ENCODE peak calls at places on chromosomes 4 and X, in eight cellular contexts. I, N, B, G, Z, Y, X and U are unnamed samples.

GRCh38 chr4:105572296-105572695 is 19.9 kb downstream of the ARHGEF38 start:
- DNase-seq in I (no peak), N (no peak), B (no peak), G (no peak), Z (no peak), Y (no peak), X (no peak), U (no peak)

GRCh38 chr4:74205046-74205445 is 47.1 kb downstream of the MTHFD2L start:
- DNase-seq in I (no peak), N (no peak), B (no peak), G (no peak), Z (no peak), Y (no peak), X (no peak), U (no peak)

GRCh38 chr4:170323623-170324022 is 233.9 kb upstream of the AADAT start:
- DNase-seq in I (no peak), N (no peak), B (no peak), G (no peak), Z (no peak), Y (no peak), X (no peak), U (no peak)

GRCh38 chr4:170465434-170465833 is 375.7 kb upstream of the AADAT start:
- DNase-seq in I (no peak), N (no peak), B (no peak), G (no peak), Z (no peak), Y (no peak), X (no peak), U (no peak)

GRCh38 chr4:106584590-106584989 is 216.0 kb upstream of the GIMD1 start:
- DNase-seq in I (no peak), N (no peak), B (no peak), G (no peak), Z (no peak), Y (no peak), X (no peak), U (no peak)

GRCh38 chr4:76270776-76271175 is 19.3 kb downstream of the FAM47E start:
- DNase-seq in I (no peak), N (no peak), B (no peak), G (no peak), Z (no peak), Y (no peak), X (no peak), U (no peak)

GRCh38 chr4:63123441-63123840 is 1285.8 kb downstream of the TECRL start:
- DNase-seq in I (no peak), N (no peak), B (no peak), G (no peak), Z (no peak), Y (no peak), X (no peak), U (no peak)

GRCh38 chr4:173584506-173584905 is 54.5 kb upstream of the HAND2 start:
- DNase-seq in I (no peak), N (no peak), B (no peak), G (no peak), Z (no peak), Y (no peak), X (no peak), U (no peak)

GRCh38 chr4:2746891-2747695 is 9.0 kb downstream of the TNIP2 start:
- DNase-seq in I (no peak), N (peak), B (peak), G (no peak), Z (no peak), Y (no peak), X (no peak), U (no peak)

GRCh38 chr4:187125062-187125461 is 401.4 kb upstream of the FAT1 start:
- DNase-seq in I (no peak), N (no peak), B (no peak), G (no peak), Z (no peak), Y (no peak), X (no peak), U (no peak)

GRCh38 chr4:147638942-147639341 is 21.7 kb downstream of the TMEM184C start:
- DNase-seq in I (no peak), N (no peak), B (no peak), G (no peak), Z (no peak), Y (no peak), X (no peak), U (no peak)

GRCh38 chr4:176927664-176928063 is 134.9 kb upstream of the VEGFC start:
- DNase-seq in I (no peak), N (no peak), B (no peak), G (no peak), Z (no peak), Y (no peak), X (no peak), U (no peak)

GRCh38 chr4:150068300-150068699 is 9.9 kb upstream of the DCLK2 start:
- DNase-seq in I (no peak), N (no peak), B (no peak), G (no peak), Z (no peak), Y (no peak), X (no peak), U (no peak)

GRCh38 chr4:3470244-3471097 is 7.4 kb downstream of the DOK7 start:
- DNase-seq in I (no peak), N (no peak), B (peak), G (no peak), Z (no peak), Y (peak), X (no peak), U (no peak)

GRCh38 chr4:152380919-152381318 is 155.0 kb downstream of the FBXW7 start:
- DNase-seq in I (no peak), N (no peak), B (no peak), G (no peak), Z (no peak), Y (no peak), X (no peak), U (no peak)

GRCh38 chrX:54807524-54808108 is at the start of gene MAGED2:
- DNase-seq in I (peak), N (peak), B (peak), G (peak), Z (no peak), Y (peak), X (no peak), U (no peak)

GRCh38 chrX:24561121-24561520 is 86.0 kb downstream of the PCYT1B start:
- DNase-seq in I (no peak), N (no peak), B (no peak), G (no peak), Z (no peak), Y (no peak), X (no peak), U (no peak)

GRCh38 chr4:158850800-158851644 is 82.2 kb downstream of the FNIP2 start:
- DNase-seq in I (no peak), N (no peak), B (no peak), G (no peak), Z (no peak), Y (no peak), X (no peak), U (no peak)

GRCh38 chrX:9913041-9913440 is 54.1 kb upstream of the CLDN34 start:
- DNase-seq in I (no peak), N (no peak), B (no peak), G (no peak), Z (no peak), Y (no peak), X (no peak), U (no peak)

GRCh38 chr4:7384003-7384928 is 50.5 kb downstream of the PSAPL1 start:
- DNase-seq in I (peak), N (peak), B (no peak), G (peak), Z (peak), Y (no peak), X (no peak), U (no peak)

GRCh38 chr4:48445704-48446103 is 37.4 kb upstream of the SLC10A4 start:
- DNase-seq in I (no peak), N (no peak), B (no peak), G (no peak), Z (no peak), Y (no peak), X (no peak), U (no peak)

GRCh38 chr4:178198691-178199090 is 756.5 kb upstream of the AGA start:
- DNase-seq in I (no peak), N (no peak), B (no peak), G (no peak), Z (no peak), Y (no peak), X (no peak), U (no peak)

GRCh38 chr4:687048-687974 is 1.6 kb downstream of the SLC49A3 start:
- DNase-seq in I (peak), N (peak), B (peak), G (no peak), Z (peak), Y (peak), X (no peak), U (peak)

GRCh38 chr4:140309124-140309870 is 64.1 kb upstream of the SCOC start:
- DNase-seq in I (no peak), N (no peak), B (peak), G (no peak), Z (no peak), Y (no peak), X (no peak), U (peak)

GRCh38 chr4:25486171-25486570 is 109.1 kb downstream of the ANAPC4 start:
- DNase-seq in I (no peak), N (no peak), B (no peak), G (no peak), Z (no peak), Y (no peak), X (no peak), U (no peak)

GRCh38 chr4:35725131-35725530 is 519.2 kb downstream of the ARAP2 start:
- DNase-seq in I (no peak), N (no peak), B (no peak), G (no peak), Z (no peak), Y (no peak), X (no peak), U (no peak)

GRCh38 chr4:159685406-159686092 is 582.7 kb downstream of the RAPGEF2 start:
- DNase-seq in I (no peak), N (no peak), B (no peak), G (no peak), Z (no peak), Y (no peak), X (no peak), U (no peak)

GRCh38 chrX:36963069-36963808 is 44.9 kb upstream of the FAM47C start:
- DNase-seq in I (no peak), N (no peak), B (no peak), G (no peak), Z (no peak), Y (no peak), X (no peak), U (no peak)

DNA sequence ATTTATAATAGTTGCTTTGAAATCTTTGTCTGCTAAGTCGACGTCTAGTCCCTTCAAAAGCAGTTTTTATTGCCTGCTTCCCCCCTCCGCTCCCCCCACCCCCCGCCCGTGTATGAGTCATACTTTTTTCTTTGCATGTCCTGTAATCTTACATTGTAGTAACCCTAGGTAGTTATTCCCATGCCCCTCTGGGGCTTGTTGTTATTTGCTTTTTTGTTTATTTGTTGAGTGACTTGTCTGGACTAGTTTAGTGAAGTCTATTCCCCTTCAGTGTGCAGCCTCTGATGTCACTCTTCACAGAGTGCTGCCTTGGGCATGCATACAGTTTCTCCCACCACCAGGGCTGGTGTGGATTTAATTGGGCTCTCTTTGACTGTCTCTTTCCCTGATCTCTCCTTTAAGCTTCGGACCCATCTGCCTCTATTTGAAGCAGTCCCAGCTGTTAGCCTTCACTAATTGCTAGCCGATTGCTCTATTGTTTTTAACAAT is 86.2 kb downstream of the PPEF1 start:
- DNase-seq in I (no peak), N (no peak), B (no peak), G (no peak), Z (no peak), Y (no peak), X (no peak), U (no peak)
- H3K4me3 ChIP-seq in I (no peak), N (no peak), B (no peak), G (no peak), Z (no peak), Y (no peak), X (no peak), U (no peak)

DNA sequence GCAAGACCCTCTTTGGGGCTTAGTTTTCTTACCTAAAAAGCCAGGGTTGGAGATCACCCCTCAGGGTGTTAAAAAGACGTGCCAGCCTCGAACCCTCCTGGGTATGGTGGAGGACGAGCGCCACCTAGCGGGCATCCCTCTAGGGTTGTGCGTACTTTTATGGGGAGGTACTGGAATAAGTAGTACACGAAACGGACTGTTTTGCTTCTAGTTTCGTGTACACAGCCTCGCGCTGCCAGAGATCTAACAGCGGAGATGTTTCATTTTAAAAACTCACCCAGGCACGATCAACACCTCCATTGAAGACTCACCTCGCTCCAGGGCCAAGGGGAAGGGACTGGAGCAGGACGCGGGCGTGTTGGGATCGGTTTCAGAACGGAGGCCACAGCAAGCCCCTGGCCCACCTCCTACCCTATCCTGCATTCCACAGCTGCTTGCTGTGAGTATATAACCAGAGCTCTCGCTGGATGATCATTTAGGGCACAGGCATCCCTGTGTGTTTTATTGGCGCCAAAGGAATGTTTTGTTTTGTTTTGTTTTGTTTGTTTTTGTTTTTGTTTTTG is 4.8 kb upstream of the NKX3-2 start:
- DNase-seq in I (peak), N (peak), B (peak), G (peak), Z (no peak), Y (peak), X (peak), U (no peak)
- H3K4me3 ChIP-seq in I (no peak), N (no peak), B (peak), G (peak), Z (peak), Y (peak), X (no peak), U (peak)

GRCh38 chr4:142566243-142566642 is 279.9 kb downstream of the INPP4B start:
- DNase-seq in I (no peak), N (no peak), B (no peak), G (no peak), Z (no peak), Y (no peak), X (no peak), U (no peak)

GRCh38 chr4:142563682-142564291 is 282.3 kb downstream of the INPP4B start:
- DNase-seq in I (no peak), N (no peak), B (no peak), G (no peak), Z (no peak), Y (no peak), X (no peak), U (no peak)

GRCh38 chr4:142566780-142567179 is 279.3 kb downstream of the INPP4B start:
- DNase-seq in I (no peak), N (no peak), B (no peak), G (no peak), Z (no peak), Y (no peak), X (no peak), U (no peak)

GRCh38 chr4:142567199-142567598 is 278.9 kb downstream of the INPP4B start:
- DNase-seq in I (no peak), N (no peak), B (no peak), G (no peak), Z (no peak), Y (no peak), X (peak), U (no peak)

DNA sequence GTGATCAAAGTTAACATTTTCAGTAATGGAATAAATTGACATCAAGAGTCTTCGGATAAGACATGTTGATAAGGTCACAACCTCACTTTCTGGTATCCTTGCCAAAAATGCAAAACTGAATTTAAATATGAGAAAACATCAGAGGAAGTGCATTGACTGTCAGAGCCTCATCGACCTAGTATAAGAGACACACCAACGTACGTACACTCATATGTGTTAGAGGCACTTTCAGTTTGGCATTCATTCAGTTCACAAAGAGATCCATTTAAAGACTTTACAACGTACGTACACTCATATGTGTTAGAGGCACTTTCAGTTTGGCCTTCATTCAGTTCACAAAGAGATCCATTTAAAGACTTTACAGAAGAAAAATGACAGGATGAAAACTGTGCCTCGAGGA is 280.3 kb downstream of the INPP4B start:
- DNase-seq in I (no peak), N (no peak), B (no peak), G (no peak), Z (no peak), Y (no peak), X (no peak), U (no peak)
- H3K4me3 ChIP-seq in I (peak), N (no peak), B (no peak), G (no peak), Z (peak), Y (no peak), X (peak), U (no peak)

GRCh38 chrX:153379971-153380581 is 21.1 kb downstream of the PNMA6E start:
- DNase-seq in I (no peak), N (no peak), B (no peak), G (no peak), Z (no peak), Y (no peak), X (no peak), U (no peak)
- H3K4me3 ChIP-seq in I (no peak), N (no peak), B (no peak), G (no peak), Z (no peak), Y (no peak), X (no peak), U (no peak)

GRCh38 chrX:132924426-132924825 is 34.0 kb downstream of the HS6ST2 start:
- DNase-seq in I (no peak), N (no peak), B (no peak), G (no peak), Z (no peak), Y (no peak), X (no peak), U (no peak)

GRCh38 chrX:132918523-132918922 is 39.9 kb downstream of the HS6ST2 start:
- DNase-seq in I (no peak), N (no peak), B (no peak), G (no peak), Z (no peak), Y (no peak), X (no peak), U (no peak)
- H3K4me3 ChIP-seq in I (no peak), N (no peak), B (no peak), G (no peak), Z (no peak), Y (no peak), X (no peak), U (no peak)

GRCh38 chrX:105323951-105324350 is 103.5 kb upstream of the TEX13A start:
- DNase-seq in I (no peak), N (no peak), B (no peak), G (no peak), Z (no peak), Y (no peak), X (no peak), U (no peak)
- H3K4me3 ChIP-seq in I (no peak), N (no peak), B (no peak), G (no peak), Z (no peak), Y (no peak), X (no peak), U (no peak)

DNA sequence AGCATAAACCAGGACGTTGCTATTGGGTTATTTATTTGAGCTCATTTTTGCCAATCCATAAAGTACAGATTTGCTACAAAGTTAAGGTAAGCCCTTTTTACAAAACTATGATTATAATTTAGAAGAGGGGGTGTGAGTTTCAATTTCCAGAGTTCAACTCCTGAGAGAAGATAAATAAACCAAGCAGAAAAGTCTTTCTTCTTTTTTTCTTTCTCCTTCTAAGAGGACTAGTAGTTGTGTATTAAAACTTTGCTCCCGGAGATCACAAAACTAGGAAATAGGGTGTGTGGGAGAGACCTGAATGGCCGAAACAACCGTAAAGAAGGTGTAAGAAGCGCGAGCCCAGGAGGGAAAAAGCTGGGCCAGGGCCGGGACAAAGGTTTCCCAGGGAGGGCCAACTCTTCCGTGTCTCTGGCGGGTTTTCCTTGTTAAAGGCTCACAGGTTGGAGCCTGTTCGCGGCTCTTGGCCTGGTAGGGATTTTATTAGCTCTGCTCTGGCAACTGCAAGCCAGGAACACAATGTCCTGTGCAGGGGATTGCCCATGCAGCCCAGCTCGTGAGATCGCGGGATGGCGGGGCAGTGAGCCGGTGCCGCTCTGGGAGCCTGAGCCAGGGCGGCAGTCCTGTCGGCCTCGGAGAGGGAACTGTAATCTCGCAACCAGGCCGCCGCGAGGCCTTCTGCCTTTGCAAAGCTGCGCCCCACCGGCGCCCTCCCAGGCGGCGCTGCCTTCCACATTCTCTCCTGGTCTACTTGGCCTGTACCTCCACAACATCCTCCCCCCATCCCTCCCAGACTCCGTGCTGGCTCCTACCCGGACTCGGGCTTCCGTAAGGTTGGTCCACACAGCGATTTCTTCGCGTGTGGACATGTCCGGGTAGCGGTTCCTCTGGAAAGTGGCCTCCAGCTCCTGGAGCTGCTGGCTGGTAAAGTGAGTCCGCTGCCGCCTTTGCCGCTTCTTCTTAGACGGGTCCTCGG is 2.2 kb downstream of the PITX2 start:
- DNase-seq in I (no peak), N (peak), B (no peak), G (no peak), Z (no peak), Y (peak), X (no peak), U (no peak)
- H3K4me3 ChIP-seq in I (no peak), N (peak), B (peak), G (no peak), Z (peak), Y (peak), X (no peak), U (no peak)

DNA sequence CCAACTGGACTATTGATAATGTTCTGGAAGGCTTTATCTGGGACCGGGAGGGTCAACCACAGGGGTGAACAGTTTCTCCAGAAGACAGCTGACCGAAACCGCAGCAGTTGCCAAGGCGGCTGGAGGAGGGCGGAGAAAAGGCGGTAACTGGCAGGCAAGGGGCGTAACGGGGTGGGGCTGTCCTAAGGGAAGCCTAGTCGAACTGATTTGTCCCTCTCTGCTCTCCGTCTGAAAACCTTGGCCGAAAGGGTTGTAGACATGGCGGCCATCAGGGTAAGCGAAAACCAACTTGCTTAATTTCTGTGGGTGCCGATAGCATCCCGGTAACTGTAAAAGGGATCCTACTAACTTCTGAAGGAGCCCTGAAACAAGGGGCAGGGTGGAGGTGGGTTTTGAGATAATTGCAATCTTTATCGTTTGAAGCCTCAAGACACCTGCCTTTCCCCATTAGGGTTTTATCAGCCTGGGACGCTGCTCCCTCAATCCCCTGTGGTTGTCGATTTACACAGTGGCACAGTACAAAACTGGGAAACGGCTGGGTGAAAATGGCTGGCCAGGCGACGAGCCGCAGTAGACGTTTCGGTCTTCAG is at the start of gene APOOL:
- DNase-seq in I (peak), N (peak), B (peak), G (peak), Z (peak), Y (peak), X (peak), U (peak)
- H3K4me3 ChIP-seq in I (peak), N (peak), B (peak), G (peak), Z (peak), Y (peak), X (peak), U (peak)